ENCODE peak calls at places on chromosomes 11 and 22, in five cellular contexts. H, L, U, Y and D are unnamed samples. For H3K27me3, the result is how much of the 10 kb centered on the place peaks cover.

GRCh38 chr22:46386312-46386711 is 50.8 kb downstream of the TRMU start:
- ATAC-seq in H (peak), L (no peak), U (peak), Y (no peak), D (no peak)

GRCh38 chr11:41392591-41392990 is 66.9 kb downstream of the LRRC4C start:
- ATAC-seq in H (no peak), L (no peak), U (no peak), Y (no peak), D (no peak)

GRCh38 chr11:46352063-46352841 is 5.0 kb downstream of the DGKZ start:
- ATAC-seq in H (peak), L (no peak), U (peak), Y (peak), D (no peak)

GRCh38 chr22:42688241-42688913 is 32.3 kb downstream of the A4GALT start:
- ATAC-seq in H (peak), L (peak), U (peak), Y (no peak), D (peak)

GRCh38 chr22:19730141-19730661 is 6.9 kb downstream of the GP1BB start:
- ATAC-seq in H (no peak), L (peak), U (no peak), Y (peak), D (no peak)

GRCh38 chr22:31080164-31080847 is 812 bp upstream of the SMTN start:
- ATAC-seq in H (no peak), L (no peak), U (no peak), Y (no peak), D (no peak)

GRCh38 chr22:30159561-30160353 is 79.5 kb downstream of the HORMAD2 start:
- ATAC-seq in H (no peak), L (no peak), U (no peak), Y (no peak), D (no peak)

GRCh38 chr11:64017950-64018224 is 17.8 kb upstream of the FLRT1 start:
- ATAC-seq in H (no peak), L (no peak), U (no peak), Y (no peak), D (no peak)

GRCh38 chr11:13260196-13260962 is 17.2 kb upstream of the BMAL1 start:
- ATAC-seq in H (no peak), L (peak), U (no peak), Y (no peak), D (no peak)

GRCh38 chr22:29848115-29848514 is 10.0 kb upstream of the ASCC2 start:
- ATAC-seq in H (no peak), L (no peak), U (no peak), Y (no peak), D (peak)

GRCh38 chr11:128928400-128928799 is 14.3 kb downstream of the TP53AIP1 start:
- ATAC-seq in H (no peak), L (no peak), U (no peak), Y (peak), D (no peak)

GRCh38 chr11:84249344-84250135 is 963.4 kb upstream of the CCDC90B start:
- ATAC-seq in H (no peak), L (peak), U (no peak), Y (peak), D (peak)

DNA sequence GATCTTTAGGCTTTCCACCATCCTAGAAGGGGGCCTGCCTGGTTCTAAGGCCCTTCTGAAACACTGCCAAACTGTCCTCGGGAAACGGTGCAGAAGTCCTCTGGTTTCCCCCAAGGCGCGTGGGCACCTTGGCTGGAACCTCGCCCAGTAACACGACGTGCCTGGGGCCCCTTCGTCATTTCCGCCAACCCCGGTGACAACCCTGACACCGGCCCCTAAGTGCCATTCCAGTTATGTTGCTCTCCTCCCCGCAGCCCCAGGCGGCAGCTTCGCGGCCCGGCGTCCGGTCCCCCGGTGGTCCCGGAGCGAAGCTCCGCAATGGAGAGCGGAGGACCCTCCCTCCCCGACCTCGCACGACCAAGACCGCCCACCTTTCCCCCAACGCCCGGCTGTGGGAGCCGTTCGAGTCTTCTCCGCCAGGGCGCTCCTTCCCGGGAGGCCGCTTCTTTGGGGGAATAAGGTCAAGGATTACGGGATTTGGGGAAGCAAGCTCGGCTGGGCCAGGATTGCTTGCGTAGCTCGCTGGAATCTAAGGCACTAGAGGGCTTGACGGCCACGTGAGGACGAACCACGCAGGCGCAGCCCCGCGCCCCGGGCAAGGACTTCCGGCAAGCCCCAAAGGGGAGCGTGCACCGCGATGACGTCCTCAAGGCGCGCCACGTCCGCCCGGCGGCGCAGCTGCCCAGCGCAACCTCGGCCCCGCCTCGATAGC is 648 bp downstream of the RNH1 start:
- ATAC-seq in H (peak), L (peak), U (peak), Y (peak), D (peak)
- TF ChIP-seq EP300 in H (no peak), L (peak), U (peak), Y (no peak), D (peak)

GRCh38 chr22:36764641-36765040 is 11.3 kb downstream of the IFT27 start:
- ATAC-seq in H (no peak), L (no peak), U (no peak), Y (no peak), D (no peak)

GRCh38 chr22:36765131-36765942 is 10.6 kb downstream of the IFT27 start:
- ATAC-seq in H (no peak), L (no peak), U (no peak), Y (no peak), D (no peak)

GRCh38 chr22:36764060-36764459 is 11.9 kb downstream of the IFT27 start:
- ATAC-seq in H (no peak), L (no peak), U (no peak), Y (no peak), D (no peak)

GRCh38 chr22:36762687-36763260 is 13.1 kb downstream of the IFT27 start:
- ATAC-seq in H (no peak), L (peak), U (no peak), Y (no peak), D (peak)

GRCh38 chr22:36763576-36763975 is 12.3 kb downstream of the IFT27 start:
- ATAC-seq in H (no peak), L (peak), U (no peak), Y (no peak), D (no peak)
- H3K27me3 ChIP-seq in H (under half), L (under half), U (half or more), Y (under half), D (under half)

GRCh38 chr11:10322830-10323792 is 18.2 kb downstream of the ADM start:
- ATAC-seq in H (peak), L (peak), U (peak), Y (peak), D (peak)
- TF ChIP-seq EP300 in H (no peak), L (no peak), U (peak), Y (no peak), D (no peak)

DNA sequence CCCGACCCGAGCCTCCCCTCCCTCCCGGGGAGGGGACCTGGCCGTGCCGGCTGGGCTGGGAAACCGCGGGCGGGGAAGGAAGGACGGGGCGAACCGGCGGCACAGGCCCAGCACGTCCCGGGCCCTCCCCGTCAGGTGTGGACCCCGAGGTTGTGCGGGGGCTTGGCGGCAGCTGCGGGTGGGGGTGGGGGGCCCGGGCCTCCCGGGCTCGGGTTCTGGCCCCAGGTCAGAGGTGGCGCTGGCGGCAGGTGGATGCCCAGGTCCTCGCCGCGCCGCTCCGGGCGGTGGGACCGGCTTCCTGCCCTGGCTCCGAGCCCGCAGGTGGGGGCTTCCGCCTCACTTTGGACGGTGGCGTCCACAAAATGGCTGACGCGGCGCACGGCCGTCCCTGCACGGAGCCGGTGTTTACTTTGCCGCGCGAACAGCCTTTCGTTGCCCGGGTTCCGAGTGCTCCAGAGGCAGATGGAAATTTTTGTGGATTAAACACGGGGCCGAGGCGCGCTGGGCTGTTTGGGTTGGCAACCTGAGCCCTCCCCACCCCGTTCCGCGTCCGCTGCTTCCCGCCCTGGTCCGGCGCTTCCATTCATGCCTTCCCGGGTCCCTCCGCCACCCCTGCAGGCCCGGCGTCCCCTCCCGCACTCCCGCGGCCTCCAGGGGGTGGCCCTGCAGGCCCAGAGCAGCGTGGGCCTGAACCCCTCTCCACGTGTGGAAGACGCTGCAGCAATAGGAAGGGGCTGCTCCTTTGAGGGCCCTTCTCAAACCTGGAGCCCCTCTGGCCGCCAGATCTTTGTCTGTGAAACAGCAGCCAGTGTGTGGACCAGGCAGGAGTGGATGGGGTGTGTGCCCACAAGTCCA is 92.0 kb upstream of the KCNQ1OT1 start:
- ATAC-seq in H (no peak), L (no peak), U (no peak), Y (no peak), D (peak)
- H3K27me3 ChIP-seq in H (under half), L (under half), U (half or more), Y (under half), D (under half)

GRCh38 chr11:100316990-100317389 is 370.1 kb upstream of the ARHGAP42 start:
- ATAC-seq in H (no peak), L (no peak), U (no peak), Y (no peak), D (no peak)
- TF ChIP-seq EP300 in H (no peak), L (no peak), U (no peak), Y (no peak), D (no peak)

GRCh38 chr11:97544401-97544800 is 1154.6 kb downstream of the JRKL start:
- ATAC-seq in H (no peak), L (no peak), U (no peak), Y (no peak), D (no peak)

GRCh38 chr11:97548280-97548679 is 1158.5 kb downstream of the JRKL start:
- ATAC-seq in H (no peak), L (no peak), U (no peak), Y (no peak), D (no peak)
- H3K27me3 ChIP-seq in H (under half), L (under half), U (under half), Y (under half), D (under half)

DNA sequence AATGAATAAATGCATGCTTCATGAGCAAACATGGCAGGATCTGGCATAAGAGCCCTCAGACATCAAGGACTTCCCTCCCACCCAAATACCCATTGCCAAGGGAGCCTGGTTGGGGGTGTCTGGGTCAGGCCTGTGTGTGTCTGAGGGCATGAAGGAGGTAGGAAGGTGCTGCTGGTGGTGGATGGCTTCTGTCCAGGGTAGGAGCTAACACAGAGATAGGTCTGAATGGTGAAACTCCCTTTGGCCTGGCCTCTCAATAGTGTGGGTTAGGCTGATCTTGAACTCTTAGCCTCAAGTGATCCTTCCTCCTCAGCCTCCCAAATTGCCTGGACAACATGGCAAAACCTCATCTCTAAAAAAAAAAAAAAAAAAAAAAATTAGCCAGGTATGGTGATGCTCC is 2.8 kb downstream of the AMPD3 start:
- ATAC-seq in H (no peak), L (no peak), U (no peak), Y (no peak), D (no peak)
- TF ChIP-seq EP300 in H (no peak), L (no peak), U (no peak), Y (no peak), D (no peak)

GRCh38 chr11:16792426-16792825 is 54.0 kb downstream of the C11orf58 start:
- ATAC-seq in H (no peak), L (no peak), U (no peak), Y (no peak), D (no peak)

GRCh38 chr11:16791494-16791961 is 53.1 kb downstream of the C11orf58 start:
- ATAC-seq in H (peak), L (peak), U (no peak), Y (no peak), D (peak)

GRCh38 chr11:16789560-16790483 is 51.4 kb downstream of the C11orf58 start:
- ATAC-seq in H (no peak), L (no peak), U (no peak), Y (no peak), D (no peak)

GRCh38 chr11:16789061-16789415 is 50.6 kb downstream of the C11orf58 start:
- ATAC-seq in H (no peak), L (peak), U (no peak), Y (no peak), D (no peak)

DNA sequence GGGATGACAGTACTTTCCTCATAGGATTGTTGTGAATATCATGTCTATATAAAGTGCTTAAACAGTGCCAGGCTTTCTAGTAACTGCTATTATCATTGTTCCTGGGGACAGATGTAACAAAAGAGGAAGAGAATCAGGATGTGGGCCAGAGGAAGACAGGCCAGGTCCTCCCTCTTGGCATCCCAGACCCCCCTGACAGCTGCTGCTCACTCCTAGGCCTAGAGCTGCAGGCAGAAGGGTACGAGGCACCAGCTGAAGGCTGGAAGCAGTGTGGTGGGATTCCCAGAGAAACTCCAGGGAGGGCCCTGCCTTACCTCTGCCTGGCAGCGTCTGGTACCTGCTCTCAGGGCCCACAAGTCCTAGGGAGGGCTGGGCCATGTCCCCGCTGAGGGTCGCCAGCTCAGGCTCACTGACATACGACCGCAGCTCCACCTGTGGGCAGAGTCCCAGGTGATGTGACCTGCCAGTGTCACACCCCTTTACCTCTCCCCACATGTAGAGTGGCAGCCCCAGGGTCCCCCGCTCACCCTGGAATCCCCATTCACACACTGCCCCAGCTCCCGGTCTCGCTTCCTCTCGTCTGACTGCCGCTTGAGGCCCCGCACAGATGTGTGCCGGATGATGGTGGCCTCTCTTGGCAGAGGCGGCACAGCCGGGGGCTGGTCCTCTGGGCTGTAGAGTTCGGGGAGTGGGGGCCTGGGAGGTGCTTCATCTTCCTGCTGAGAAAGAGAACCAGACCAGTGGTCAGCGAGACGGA is 52.2 kb downstream of the C11orf58 start:
- ATAC-seq in H (no peak), L (no peak), U (no peak), Y (no peak), D (no peak)
- H3K27me3 ChIP-seq in H (under half), L (under half), U (under half), Y (under half), D (under half)